ENCODE peak calls at places on chromosome 12, in four cellular contexts. Q, B, K and G are unnamed samples.

GRCh38 chr12:53063708-53064612 is 14.1 kb downstream of the TNS2 start:
- DNase-seq in Q (peak), B (no peak), K (no peak), G (peak)

GRCh38 chr12:93857279-93857894 is 180.2 kb downstream of the CRADD start:
- DNase-seq in Q (no peak), B (no peak), K (no peak), G (no peak)

GRCh38 chr12:76420221-76420620 is 72.0 kb upstream of the BBS10 start:
- DNase-seq in Q (no peak), B (no peak), K (no peak), G (no peak)

GRCh38 chr12:121806556-121807308 is 2.9 kb downstream of the SETD1B start:
- DNase-seq in Q (no peak), B (no peak), K (no peak), G (no peak)

GRCh38 chr12:56931474-56931978 is 2.7 kb downstream of the SDR9C7 start:
- DNase-seq in Q (no peak), B (peak), K (no peak), G (no peak)

GRCh38 chr12:6532051-6532926 is 2.0 kb upstream of the GAPDH start:
- DNase-seq in Q (no peak), B (peak), K (peak), G (no peak)

GRCh38 chr12:617304-617915 is 45.8 kb downstream of the NINJ2 start:
- DNase-seq in Q (no peak), B (no peak), K (no peak), G (no peak)

GRCh38 chr12:82862876-82863649 is 176.4 kb downstream of the TMTC2 start:
- DNase-seq in Q (no peak), B (no peak), K (no peak), G (no peak)

GRCh38 chr12:110670161-110670701 is 18.7 kb downstream of the HVCN1 start:
- DNase-seq in Q (no peak), B (peak), K (no peak), G (no peak)

GRCh38 chr12:105907982-105908381 is 230.8 kb downstream of the NUAK1 start:
- DNase-seq in Q (no peak), B (no peak), K (no peak), G (no peak)

GRCh38 chr12:111776836-111777344 is 10.2 kb downstream of the ALDH2 start:
- DNase-seq in Q (no peak), B (no peak), K (no peak), G (no peak)

GRCh38 chr12:19880076-19880475 is 440.8 kb downstream of the AEBP2 start:
- DNase-seq in Q (no peak), B (no peak), K (no peak), G (no peak)

GRCh38 chr12:122072031-122072970 is 6.3 kb upstream of the MLXIP start:
- DNase-seq in Q (no peak), B (no peak), K (no peak), G (peak)

GRCh38 chr12:71092290-71092689 is 65.5 kb downstream of the TSPAN8 start:
- DNase-seq in Q (no peak), B (no peak), K (no peak), G (no peak)

GRCh38 chr12:124259168-124260066 is 35.5 kb upstream of the RFLNA start:
- DNase-seq in Q (no peak), B (no peak), K (no peak), G (no peak)

GRCh38 chr12:7017870-7018349 is 366 bp downstream of the LPCAT3 start:
- DNase-seq in Q (peak), B (no peak), K (no peak), G (no peak)

GRCh38 chr12:28162697-28163096 is 27.6 kb upstream of the CCDC91 start:
- DNase-seq in Q (no peak), B (no peak), K (no peak), G (no peak)

GRCh38 chr12:103855036-103855712 is 14.1 kb upstream of the NT5DC3 start:
- DNase-seq in Q (no peak), B (no peak), K (no peak), G (no peak)

GRCh38 chr12:39070775-39071174 is 165.4 kb upstream of the CPNE8 start:
- DNase-seq in Q (no peak), B (no peak), K (no peak), G (no peak)

GRCh38 chr12:12784116-12784515 is 1.3 kb upstream of the APOLD1 start:
- DNase-seq in Q (no peak), B (no peak), K (no peak), G (no peak)

GRCh38 chr12:16608346-16608745 is 2.4 kb upstream of the LMO3 start:
- DNase-seq in Q (no peak), B (no peak), K (no peak), G (no peak)

GRCh38 chr12:62268956-62269355 is 8.8 kb downstream of the USP15 start:
- DNase-seq in Q (no peak), B (no peak), K (no peak), G (no peak)

GRCh38 chr12:24226745-24227350 is 277.4 kb upstream of the SOX5 start:
- DNase-seq in Q (no peak), B (no peak), K (no peak), G (no peak)

GRCh38 chr12:129827102-129827873 is 76.5 kb downstream of the TMEM132D start:
- DNase-seq in Q (no peak), B (no peak), K (no peak), G (no peak)

GRCh38 chr12:130998136-130998535 is 44.4 kb downstream of the ADGRD1 start:
- DNase-seq in Q (no peak), B (no peak), K (no peak), G (no peak)

GRCh38 chr12:70106347-70106746 is 136.9 kb upstream of the CNOT2 start:
- DNase-seq in Q (no peak), B (no peak), K (no peak), G (no peak)

GRCh38 chr12:130448044-130448821 is 110.5 kb downstream of the PIWIL1 start:
- DNase-seq in Q (no peak), B (no peak), K (no peak), G (no peak)